ENCODE peak calls at places on chromosomes 13 and 19, in four cellular contexts. G, K, C and S are unnamed samples. For H3K4me1, the result is how much of the 10 kb centered on the place peaks cover.

GRCh38 chr19:49930483-49931011 is 1.2 kb upstream of the NUP62 start:
- DNase-seq in C (no peak), G (peak), K (no peak), S (peak)

GRCh38 chr19:50794778-50795664 is 4.8 kb downstream of the ACP4 start:
- DNase-seq in G (no peak), K (no peak), C (no peak), S (no peak)

GRCh38 chr13:98853791-98854191 is 101.3 kb upstream of the SLC15A1 start:
- DNase-seq in G (no peak), K (no peak), C (no peak), S (peak)

GRCh38 chr19:11264452-11265176 is 2.3 kb upstream of the DOCK6 start:
- DNase-seq in C (no peak), K (no peak), G (peak), S (no peak)

GRCh38 chr13:42266464-42266863 is 5.5 kb upstream of the AKAP11 start:
- DNase-seq in K (no peak), G (no peak), C (no peak), S (peak)

GRCh38 chr13:48156466-48156865 is 61.6 kb upstream of the MED4 start:
- DNase-seq in K (no peak), C (peak), G (peak), S (no peak)

GRCh38 chr19:2110822-2111221 is 14.1 kb downstream of the IZUMO4 start:
- DNase-seq in C (peak), K (no peak), G (no peak), S (no peak)

GRCh38 chr13:36418022-36418805 is 14.1 kb upstream of the CCNA1 start:
- DNase-seq in K (no peak), G (no peak), C (no peak), S (peak)

GRCh38 chr19:37933965-37934364 is 27.0 kb downstream of the SIPA1L3 start:
- DNase-seq in G (no peak), C (no peak), K (no peak), S (no peak)

GRCh38 chr19:15539638-15540037 is 31.3 kb downstream of the CYP4F22 start:
- DNase-seq in G (no peak), K (no peak), C (no peak), S (no peak)

GRCh38 chr13:93460005-93460404 is 233.4 kb downstream of the GPC6 start:
- DNase-seq in G (no peak), K (no peak), C (no peak), S (no peak)

GRCh38 chr13:93708323-93709075 is 481.9 kb downstream of the GPC6 start:
- DNase-seq in K (no peak), G (no peak), C (no peak), S (no peak)

GRCh38 chr13:112781881-112782361 is 92.1 kb downstream of the ATP11A start:
- DNase-seq in G (no peak), K (no peak), C (no peak), S (no peak)

GRCh38 chr19:34844254-34844653 is 71.2 kb upstream of the ZNF599 start:
- DNase-seq in C (no peak), K (no peak), G (no peak), S (no peak)

GRCh38 chr19:44644391-44645016 is 794 bp downstream of the PVR start:
- DNase-seq in G (peak), C (no peak), K (no peak), S (peak)

GRCh38 chr19:53424968-53425597 is 6.7 kb upstream of the ZNF761 start:
- DNase-seq in G (peak), K (peak), C (peak), S (peak)

GRCh38 chr13:22412452-22412851 is 741.6 kb downstream of the FGF9 start:
- DNase-seq in G (no peak), K (no peak), C (no peak), S (no peak)

GRCh38 chr13:112674412-112675383 is 15.1 kb upstream of the ATP11A start:
- DNase-seq in G (no peak), C (no peak), K (no peak), S (no peak)

GRCh38 chr13:110501188-110501587 is 60.3 kb downstream of the RAB20 start:
- DNase-seq in C (no peak), G (no peak), K (no peak), S (no peak)

GRCh38 chr13:40102854-40103253 is 447.4 kb downstream of the COG6 start:
- DNase-seq in K (no peak), G (no peak), C (no peak), S (no peak)

GRCh38 chr13:100156786-100157185 is 67.9 kb downstream of the PCCA start:
- DNase-seq in K (no peak), G (no peak), C (no peak), S (peak)

GRCh38 chr13:49616688-49617065 is 11.6 kb upstream of the ARL11 start:
- DNase-seq in C (no peak), K (no peak), G (no peak), S (peak)

GRCh38 chr19:4372630-4373367 is 27.5 kb downstream of the SH3GL1 start:
- DNase-seq in C (no peak), G (no peak), K (no peak), S (no peak)

GRCh38 chr13:47134939-47135489 is 238.2 kb upstream of the HTR2A start:
- DNase-seq in C (no peak), G (no peak), K (no peak), S (no peak)

GRCh38 chr19:2194513-2195078 is 30.9 kb downstream of the DOT1L start:
- DNase-seq in K (no peak), G (no peak), C (no peak), S (no peak)

GRCh38 chr19:3034194-3034844 is 5.2 kb upstream of the TLE2 start:
- DNase-seq in C (no peak), K (no peak), G (no peak), S (no peak)

GRCh38 chr13:42334329-42334706 is 62.4 kb downstream of the AKAP11 start:
- DNase-seq in K (no peak), G (no peak), C (no peak), S (no peak)

GRCh38 chr19:40581531-40581930 is 4.9 kb downstream of the SHKBP1 start:
- DNase-seq in G (no peak), C (no peak), K (no peak), S (no peak)

GRCh38 chr19:40576181-40576584 is 490 bp upstream of the SHKBP1 start:
- DNase-seq in C (peak), G (no peak), K (no peak), S (no peak)

GRCh38 chr19:40576585-40577451 is at the start of gene SHKBP1:
- DNase-seq in K (peak), G (peak), C (peak), S (peak)

GRCh38 chr19:40580619-40581018 is 3.9 kb downstream of the SHKBP1 start:
- DNase-seq in G (no peak), C (no peak), K (no peak), S (no peak)

DNA sequence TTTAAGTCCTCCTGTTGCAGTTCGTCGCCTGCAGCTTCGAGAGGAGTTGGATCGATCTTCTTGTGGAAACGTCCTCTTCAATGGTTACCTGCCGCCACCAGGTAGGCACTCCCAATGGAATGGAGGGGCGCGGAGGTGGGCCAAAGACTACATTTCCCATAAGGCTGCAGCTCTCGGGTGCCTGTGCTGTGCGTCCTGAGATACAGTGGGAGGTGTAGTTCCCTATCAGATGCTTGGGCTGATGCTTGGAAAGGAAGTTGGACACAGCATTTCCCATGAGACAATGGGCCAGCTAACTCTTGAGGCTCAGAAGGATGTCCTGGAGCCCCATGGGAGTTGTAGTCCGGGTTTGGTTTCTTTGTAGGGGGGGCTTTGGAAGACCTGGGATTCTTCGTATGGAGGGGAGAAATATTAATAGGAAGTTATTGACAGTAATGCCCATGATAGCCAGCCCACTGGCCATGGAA is 1.8 kb downstream of the SHKBP1 start:
- DNase-seq in C (no peak), K (no peak), G (no peak), S (no peak)
- H3K4me1 ChIP-seq in C (under half), K (under half), G (under half), S (under half)

GRCh38 chr19:33377586-33378475 is 4.3 kb downstream of the CEBPG start:
- DNase-seq in K (no peak), C (no peak), G (no peak), S (no peak)
- H3K4me1 ChIP-seq in K (half or more), C (under half), G (under half), S (under half)

GRCh38 chr19:17543991-17544390 is 11.5 kb upstream of the COLGALT1 start:
- DNase-seq in G (no peak), C (no peak), K (no peak), S (no peak)
- H3K4me1 ChIP-seq in G (under half), C (under half), K (under half), S (under half)

GRCh38 chr19:45782820-45783785 is 813 bp upstream of the DMPK start:
- DNase-seq in K (no peak), G (no peak), C (no peak), S (peak)
- H3K4me1 ChIP-seq in K (half or more), G (under half), C (under half), S (under half)

GRCh38 chr19:41862445-41862986 is 2.5 kb downstream of the RPS19 start:
- DNase-seq in K (no peak), C (no peak), G (no peak), S (no peak)

GRCh38 chr19:41860419-41861097 is 503 bp downstream of the RPS19 start:
- DNase-seq in K (no peak), C (no peak), G (no peak), S (peak)

GRCh38 chr19:41861846-41862245 is 1.8 kb downstream of the RPS19 start:
- DNase-seq in C (no peak), G (no peak), K (no peak), S (no peak)

GRCh38 chr19:41859618-41860418 is at the start of gene RPS19:
- DNase-seq in C (peak), K (peak), G (peak), S (peak)

GRCh38 chr19:41861098-41861768 is 1.2 kb downstream of the RPS19 start:
- DNase-seq in G (no peak), C (no peak), K (no peak), S (peak)
- H3K4me1 ChIP-seq in G (under half), C (half or more), K (half or more), S (under half)

GRCh38 chr13:113814435-113814821 is 49.4 kb downstream of the GAS6 start:
- DNase-seq in K (no peak), C (no peak), G (no peak), S (peak)
- H3K4me1 ChIP-seq in K (half or more), C (under half), G (under half), S (under half)